ENCODE peak calls at places on chromosomes 4 and X, in five cellular contexts. N is IMR-90, E is H1, O is mesendoderm, R is H9. W is an unnamed sample.

GRCh38 chrX:41759817-41760216 is 35.8 kb downstream of the GPR82 start:
- DNase-seq in R (no peak), E (no peak), N (peak; percentile 54), O (peak; percentile 51), W (peak; percentile 36)

GRCh38 chr4:180134116-180134866 is 2108.9 kb upstream of the TENM3 start:
- DNase-seq in R (no peak), E (no peak), O (no peak), N (no peak), W (no peak)

GRCh38 chr4:41969666-41970065 is 11.9 kb upstream of the DCAF4L1 start:
- DNase-seq in N (no peak), E (no peak), R (no peak), O (no peak), W (no peak)

GRCh38 chrX:105822138-105823091 is at the start of gene NRK:
- DNase-seq in E (no peak), O (peak; percentile 35), N (no peak), R (peak; percentile 51), W (peak; percentile 56)

GRCh38 chr4:82352825-82353370 is 20.9 kb downstream of the HNRNPD start:
- DNase-seq in E (no peak), R (no peak), N (peak; percentile 8), O (no peak), W (peak; percentile 33)

GRCh38 chrX:72021975-72022374 is 109.7 kb downstream of the RTL5 start:
- DNase-seq in O (peak; percentile 50), R (peak; percentile 42), N (no peak), E (no peak), W (no peak)

GRCh38 chr4:41998019-41998418 is 7.7 kb downstream of the SLC30A9 start:
- DNase-seq in E (no peak), R (no peak), N (no peak), O (no peak), W (peak; percentile 5)

GRCh38 chrX:40076750-40077149 is 21.0 kb downstream of the BCOR start:
- DNase-seq in R (no peak), O (no peak), N (no peak), E (no peak), W (no peak)

GRCh38 chr4:185592438-185592837 is 57.1 kb upstream of the PDLIM3 start:
- DNase-seq in E (no peak), N (no peak), R (no peak), O (no peak), W (no peak)

DNA sequence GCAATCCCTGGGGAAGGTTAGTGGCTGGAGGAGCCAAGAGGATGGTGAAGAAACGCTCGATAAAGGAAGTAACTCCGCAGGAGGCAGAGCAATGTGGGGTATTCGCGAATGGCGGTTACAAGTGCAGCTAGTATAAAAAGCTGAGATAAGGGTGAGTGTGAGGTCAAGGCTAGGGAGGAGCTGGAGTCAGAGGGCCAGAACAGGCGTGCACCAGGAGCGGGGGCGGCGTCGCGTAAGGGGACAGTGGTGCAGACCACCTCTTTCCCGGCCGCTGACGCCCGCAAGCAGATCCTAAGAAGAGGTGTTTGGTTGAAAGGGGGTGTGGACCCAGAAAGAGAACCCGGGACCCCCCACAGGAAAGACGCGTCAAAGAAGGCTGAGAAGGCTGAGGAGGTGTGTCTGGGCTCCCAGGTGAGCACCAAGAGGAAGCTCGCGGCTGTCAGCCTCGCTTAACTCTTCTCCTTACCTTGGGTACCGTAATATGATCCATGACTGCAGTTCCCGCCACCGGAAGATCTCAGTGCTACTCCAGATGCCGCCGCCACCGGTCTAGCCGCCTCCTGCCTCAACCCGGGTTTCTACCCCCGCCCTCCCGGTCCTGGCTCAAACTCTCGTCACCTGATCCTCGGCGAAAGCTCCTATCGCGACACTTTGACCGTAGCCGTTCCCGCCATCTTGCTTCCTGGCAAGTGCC is at the start of gene MTMR8:
- DNase-seq in O (peak; percentile 88), R (peak; percentile 87), E (peak; percentile 60), N (no peak), W (peak; percentile 31)
- H4K8ac ChIP-seq in O (no peak within 1 kb of the TSS), R (no peak within 1 kb of the TSS), E (peak within 1 kb of the TSS; percentile 75), N (no peak within 1 kb of the TSS), W (no peak within 1 kb of the TSS)

DNA sequence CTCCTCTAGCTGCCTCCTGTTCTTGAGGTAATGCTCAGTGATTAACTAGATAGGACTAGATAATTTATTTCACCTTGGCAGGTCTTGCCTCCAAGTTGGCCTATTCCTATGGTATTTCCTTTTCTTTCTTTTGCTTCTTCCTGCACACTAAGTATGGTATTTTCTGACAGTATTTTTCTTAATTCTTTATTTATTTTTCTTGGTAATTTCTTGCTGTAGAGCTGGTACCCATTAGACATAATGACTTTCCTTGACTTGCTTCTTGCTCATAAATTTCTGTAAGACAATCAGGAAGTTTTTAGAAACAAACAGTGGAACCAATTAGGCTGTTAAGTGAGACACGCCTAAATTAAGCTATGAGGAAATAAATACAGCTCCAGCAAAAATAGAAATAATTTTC is 9.5 kb downstream of the RAB9A start:
- DNase-seq in R (no peak), N (no peak), O (no peak), E (no peak), W (no peak)
- H3K4me1 ChIP-seq in R (peaks cover 6% of the 10 kb centered on the region), N (peaks cover 9% of the 10 kb centered on the region), O (peaks cover 2% of the 10 kb centered on the region), E (peaks cover 4% of the 10 kb centered on the region), W (peaks cover 3% of the 10 kb centered on the region)

DNA sequence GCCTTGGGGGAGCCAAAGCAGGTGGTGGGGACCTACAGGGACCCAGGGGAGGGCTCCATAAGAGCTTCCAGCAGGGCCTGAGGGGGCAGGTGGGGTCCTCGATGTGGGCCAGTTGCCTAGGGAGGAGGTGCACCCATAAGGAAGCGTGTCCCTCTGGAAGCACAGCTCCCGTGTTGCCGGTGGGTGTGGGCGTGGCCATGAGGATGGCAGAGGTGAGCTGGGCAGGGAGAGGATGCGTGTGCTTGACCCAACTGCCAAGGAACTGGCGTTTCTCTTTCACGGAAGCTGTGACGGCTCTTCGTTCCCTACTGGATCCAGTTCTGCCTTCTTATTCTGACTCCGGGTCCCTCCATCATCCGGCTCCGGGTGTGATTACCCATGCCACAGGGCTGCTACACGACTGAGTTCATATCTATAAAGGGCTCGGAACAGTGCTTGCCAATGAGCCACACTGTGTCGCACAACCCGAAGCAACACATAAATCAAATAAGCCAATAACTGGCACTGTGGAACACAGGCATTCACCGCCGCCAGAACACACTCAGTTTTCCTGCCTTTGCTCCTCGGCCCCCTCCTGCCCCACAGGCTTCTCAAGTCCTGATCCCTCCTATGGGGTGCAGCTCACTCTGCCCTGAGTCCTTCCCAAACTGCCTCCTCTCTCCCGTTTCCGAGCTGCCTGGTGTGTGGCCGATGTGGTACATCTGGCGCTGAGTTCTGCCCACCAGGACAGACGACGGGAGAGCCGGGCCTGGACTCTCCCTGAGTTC is 35.5 kb downstream of the RNF212 start:
- DNase-seq in R (peak; percentile 14), O (no peak), N (no peak), E (no peak), W (no peak)
- H3K27me3 ChIP-seq in R (no peaks in the 10 kb centered on the region), O (no peaks in the 10 kb centered on the region), N (peaks cover 25% of the 10 kb centered on the region), E (no peaks in the 10 kb centered on the region), W (peaks cover 7% of the 10 kb centered on the region)

GRCh38 chr4:121096629-121097028 is 24.3 kb upstream of the NDNF start:
- DNase-seq in E (no peak), R (no peak), O (peak; percentile 34), N (peak; percentile 52), W (peak; percentile 47)

GRCh38 chr4:121088867-121089266 is 16.5 kb upstream of the NDNF start:
- DNase-seq in N (no peak), O (no peak), E (no peak), R (no peak), W (no peak)

GRCh38 chr4:121091941-121092340 is 19.6 kb upstream of the NDNF start:
- DNase-seq in N (no peak), O (no peak), E (no peak), R (no peak), W (no peak)

GRCh38 chr4:121096174-121096573 is 23.8 kb upstream of the NDNF start:
- DNase-seq in O (no peak), N (no peak), R (no peak), E (no peak), W (no peak)

DNA sequence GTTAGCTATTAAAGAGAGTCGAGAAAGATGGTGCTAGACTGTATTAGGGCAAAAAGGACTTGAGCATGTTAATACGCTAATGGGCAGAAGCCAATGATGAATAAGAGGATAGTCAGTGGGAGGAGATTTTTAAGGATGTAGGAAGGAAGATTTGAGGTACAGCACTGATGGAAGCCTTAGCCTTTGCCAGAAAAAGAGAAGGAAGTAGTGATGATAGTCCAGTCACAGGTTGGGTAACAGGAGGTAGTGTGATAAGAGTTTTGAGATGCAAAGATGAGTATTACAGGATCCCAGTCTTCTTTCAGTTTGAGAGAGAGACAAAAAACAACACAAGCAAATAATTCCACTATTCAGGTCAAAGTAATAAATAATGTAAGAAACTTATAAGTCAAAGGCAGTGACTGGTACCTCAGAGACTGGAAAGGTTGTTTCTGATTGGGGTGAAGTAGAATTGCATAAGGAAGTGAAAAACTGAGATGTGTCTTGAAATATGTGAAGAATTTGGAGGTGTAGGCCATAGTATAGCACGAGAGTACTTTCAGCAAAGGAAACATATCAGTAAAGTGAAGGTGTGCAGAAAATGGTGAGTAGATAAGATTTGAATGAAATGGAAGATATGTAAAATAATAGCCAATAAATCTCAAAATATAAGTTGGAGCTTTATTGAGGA is 22.1 kb upstream of the NDNF start:
- DNase-seq in R (no peak), E (no peak), O (no peak), N (no peak), W (no peak)
- H4K8ac ChIP-seq in R (no peak overlapping the region), E (no peak overlapping the region), O (no peak overlapping the region), N (no peak overlapping the region), W (no peak overlapping the region)

GRCh38 chr4:173213296-173213695 is 44.7 kb downstream of the GALNT7 start:
- DNase-seq in N (no peak), O (no peak), R (no peak), E (no peak), W (no peak)
- H3K4me1 ChIP-seq in N (peaks cover 1% of the 10 kb centered on the region), O (peaks cover 3% of the 10 kb centered on the region), R (peaks cover 4% of the 10 kb centered on the region), E (peaks cover 4% of the 10 kb centered on the region), W (peaks cover 7% of the 10 kb centered on the region)

DNA sequence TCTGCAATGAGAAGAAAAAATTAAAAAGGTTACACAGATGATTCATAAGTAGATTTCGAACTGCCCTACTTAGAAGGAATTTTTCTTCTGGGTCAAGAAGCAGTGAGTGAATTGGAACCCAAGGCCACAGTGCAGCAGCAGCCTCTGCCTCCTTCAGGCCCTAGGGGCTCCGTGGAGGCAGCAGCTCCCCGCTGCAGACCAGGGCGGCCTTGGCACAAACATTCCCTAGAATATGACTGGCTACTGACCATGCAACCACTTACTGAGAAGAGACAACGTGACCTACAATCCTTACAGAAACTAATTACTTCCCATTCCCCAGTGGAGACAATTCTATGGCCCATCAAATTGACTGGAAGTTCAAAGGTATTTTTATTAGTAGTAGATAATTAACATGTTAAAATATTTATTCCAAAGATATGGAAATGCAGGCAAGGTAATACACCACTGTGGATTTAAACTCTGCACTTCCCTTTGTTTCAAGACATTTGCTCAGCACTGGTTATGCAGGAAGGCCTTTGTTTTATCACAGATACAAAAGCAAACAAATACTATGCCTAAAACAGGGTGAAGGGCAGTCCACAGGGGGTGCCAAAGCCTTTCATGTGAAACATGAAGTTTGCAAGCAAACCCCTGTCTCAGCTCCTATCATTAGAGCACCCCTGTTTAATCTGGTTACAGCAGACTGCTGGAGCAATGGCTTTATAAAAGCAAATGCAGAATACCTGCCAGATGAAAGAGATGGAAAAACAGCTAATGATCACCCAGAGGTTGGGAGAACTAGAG is 59.2 kb downstream of the PCDH19 start:
- DNase-seq in R (no peak), O (no peak), N (no peak), E (no peak), W (no peak)
- H3K27me3 ChIP-seq in R (no peaks in the 10 kb centered on the region), O (no peaks in the 10 kb centered on the region), N (peaks cover 1% of the 10 kb centered on the region), E (no peaks in the 10 kb centered on the region), W (peaks cover 24% of the 10 kb centered on the region)

W was measured in mesenchymal stem cell.